ENCODE peak calls at places on chromosomes 3 and 15, in nine cellular contexts. B is neural progenitor cell; G is CD8-positive, alpha-beta T cell; H is prostate gland; R is HCT116; Y is RWPE2; D is tibial nerve; K is PC-9; P is heart left ventricle. V is an unnamed sample.

GRCh38 chr3:16249336-16249735 is 15.4 kb downstream of the DPH3 start:
- DNase-seq in B (peak), G (no peak), H (no peak), R (peak), Y (no peak), D (no peak), K (peak), P (no peak), V (no peak)

GRCh38 chr15:29403778-29404177 is 134.2 kb upstream of the NSMCE3 start:
- DNase-seq in B (peak), G (no peak), H (peak), R (peak), Y (no peak), D (no peak), K (no peak), P (no peak), V (no peak)

GRCh38 chr3:184261270-184262165 is at the start of gene CAMK2N2:
- DNase-seq in B (peak), G (peak), H (peak), R (no peak), Y (peak), D (no peak), K (peak), P (peak), V (peak)

GRCh38 chr3:114437897-114438296 is 144.1 kb downstream of the TIGIT start:
- DNase-seq in B (no peak), G (no peak), H (no peak), R (no peak), Y (no peak), D (no peak), K (no peak), P (no peak), V (no peak)

GRCh38 chr15:22930782-22931484 is 49.2 kb downstream of the CYFIP1 start:
- DNase-seq in B (no peak), G (no peak), H (peak), R (no peak), Y (no peak), D (no peak), K (no peak), P (peak), V (no peak)

GRCh38 chr3:59850352-59850870 is 800.6 kb upstream of the CFAP20DC start:
- DNase-seq in B (no peak), G (no peak), H (no peak), R (no peak), Y (no peak), D (no peak), K (no peak), P (no peak), V (no peak)

GRCh38 chr3:38354588-38355344 is 8.2 kb downstream of the XYLB start:
- DNase-seq in B (no peak), G (no peak), H (no peak), R (no peak), Y (no peak), D (no peak), K (no peak), P (no peak), V (peak)

GRCh38 chr3:48247401-48247807 is 6.5 kb downstream of the ZNF589 start:
- DNase-seq in B (no peak), G (no peak), H (no peak), R (no peak), Y (no peak), D (no peak), K (no peak), P (no peak), V (no peak)

GRCh38 chr3:157125101-157125500 is 34.8 kb downstream of the CCNL1 start:
- DNase-seq in B (no peak), G (no peak), H (no peak), R (no peak), Y (no peak), D (no peak), K (no peak), P (no peak), V (no peak)

GRCh38 chr3:16467368-16467767 is 46.1 kb downstream of the RFTN1 start:
- DNase-seq in B (no peak), G (peak), H (no peak), R (no peak), Y (no peak), D (no peak), K (no peak), P (no peak), V (no peak)

GRCh38 chr15:94286581-94286980 is 55.2 kb downstream of the MCTP2 start:
- DNase-seq in B (no peak), G (no peak), H (no peak), R (no peak), Y (no peak), D (no peak), K (no peak), P (no peak), V (no peak)

GRCh38 chr3:169453256-169454059 is 210.1 kb downstream of the MECOM start:
- DNase-seq in B (no peak), G (no peak), H (no peak), R (no peak), Y (no peak), D (no peak), K (no peak), P (no peak), V (no peak)

DNA sequence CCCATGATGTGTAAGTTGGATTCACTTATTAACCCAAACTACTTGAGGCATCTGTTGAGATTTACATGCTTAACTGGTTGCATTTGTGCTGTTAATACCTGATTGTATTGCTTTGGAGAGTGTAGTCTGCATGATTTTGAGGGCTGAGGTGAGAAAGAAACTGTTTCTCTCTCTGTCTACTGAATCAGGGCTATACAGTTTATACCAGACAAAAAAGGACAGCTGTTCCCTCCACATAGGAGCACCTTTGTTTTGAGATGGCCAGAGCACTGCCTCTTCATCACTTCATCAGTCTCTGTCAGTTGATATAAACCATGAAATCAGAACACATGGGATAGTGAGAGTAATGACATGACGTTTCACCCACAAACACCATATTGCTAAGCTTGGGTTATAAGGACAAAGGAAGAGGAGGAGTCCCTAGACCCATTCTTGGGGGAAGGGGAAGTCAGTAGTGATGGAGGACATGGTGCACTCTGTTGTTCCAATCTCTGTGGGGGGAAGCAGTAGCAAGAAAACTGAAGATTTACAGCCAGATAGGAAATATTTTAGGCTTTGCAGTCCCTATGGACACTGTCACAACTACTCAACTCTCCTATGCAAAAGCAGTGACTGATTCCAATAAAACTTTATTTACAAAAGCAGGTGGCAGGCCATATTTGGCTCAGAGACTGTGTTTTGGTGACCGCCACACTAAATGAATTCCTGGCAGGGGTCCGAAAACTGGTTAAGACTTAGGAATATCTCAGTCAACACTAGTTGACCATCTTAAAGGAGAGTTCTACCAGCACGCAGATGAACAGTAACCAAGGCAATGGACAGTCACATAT is 123.9 kb upstream of the NR2E3 start:
- DNase-seq in B (no peak), G (no peak), H (no peak), R (no peak), Y (no peak), D (no peak), K (no peak), P (no peak), V (no peak)
- H3K27ac ChIP-seq in B (no peak), G (no peak), H (no peak), R (no peak), Y (no peak), D (no peak), K (no peak), P (no peak), V (no peak)

GRCh38 chr3:161915283-161915682 is 418.7 kb downstream of the OTOL1 start:
- DNase-seq in B (no peak), G (no peak), H (no peak), R (no peak), Y (no peak), D (no peak), K (no peak), P (no peak), V (no peak)

GRCh38 chr3:161920196-161920595 is 423.6 kb downstream of the OTOL1 start:
- DNase-seq in B (no peak), G (no peak), H (no peak), R (no peak), Y (no peak), D (no peak), K (no peak), P (no peak), V (no peak)

GRCh38 chr3:161913786-161914389 is 417.3 kb downstream of the OTOL1 start:
- DNase-seq in B (no peak), G (no peak), H (no peak), R (no peak), Y (no peak), D (no peak), K (no peak), P (no peak), V (no peak)

DNA sequence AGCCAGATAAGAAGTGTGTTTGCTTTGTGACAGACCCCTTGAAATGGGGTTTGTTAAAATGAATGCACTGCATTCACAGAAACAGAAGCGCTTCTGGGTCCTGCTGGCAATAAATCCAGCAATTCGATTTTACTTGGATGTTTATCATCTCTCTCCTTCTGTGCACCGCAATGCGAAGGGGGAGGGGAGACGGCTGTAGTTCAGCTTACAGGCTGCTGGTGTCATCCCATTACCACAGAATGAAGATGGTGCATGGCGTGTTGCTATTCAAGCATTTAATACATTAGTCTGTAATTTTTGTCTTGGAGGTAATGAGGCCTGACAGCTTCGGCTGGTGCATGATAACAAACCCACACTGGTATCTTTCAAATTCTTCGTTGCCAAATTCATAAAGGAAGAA is 418.1 kb downstream of the OTOL1 start:
- DNase-seq in B (peak), G (no peak), H (no peak), R (no peak), Y (no peak), D (peak), K (no peak), P (no peak), V (peak)
- TF ChIP-seq CTCF in B (peak), G (no peak), H (no peak), R (no peak), Y (peak), D (peak), K (no peak), P (peak), V (peak)

GRCh38 chr3:101829066-101829830 is 20.1 kb upstream of the NFKBIZ start:
- DNase-seq in B (peak), G (peak), H (no peak), R (no peak), Y (no peak), D (peak), K (no peak), P (peak), V (no peak)

GRCh38 chr3:101828289-101828688 is 21.0 kb upstream of the NFKBIZ start:
- DNase-seq in B (no peak), G (no peak), H (no peak), R (no peak), Y (no peak), D (no peak), K (no peak), P (no peak), V (no peak)

GRCh38 chr3:101833446-101833974 is 15.8 kb upstream of the NFKBIZ start:
- DNase-seq in B (no peak), G (no peak), H (no peak), R (no peak), Y (no peak), D (no peak), K (no peak), P (no peak), V (no peak)

GRCh38 chr3:101827211-101828174 is 21.8 kb upstream of the NFKBIZ start:
- DNase-seq in B (peak), G (peak), H (peak), R (peak), Y (peak), D (peak), K (peak), P (peak), V (peak)

DNA sequence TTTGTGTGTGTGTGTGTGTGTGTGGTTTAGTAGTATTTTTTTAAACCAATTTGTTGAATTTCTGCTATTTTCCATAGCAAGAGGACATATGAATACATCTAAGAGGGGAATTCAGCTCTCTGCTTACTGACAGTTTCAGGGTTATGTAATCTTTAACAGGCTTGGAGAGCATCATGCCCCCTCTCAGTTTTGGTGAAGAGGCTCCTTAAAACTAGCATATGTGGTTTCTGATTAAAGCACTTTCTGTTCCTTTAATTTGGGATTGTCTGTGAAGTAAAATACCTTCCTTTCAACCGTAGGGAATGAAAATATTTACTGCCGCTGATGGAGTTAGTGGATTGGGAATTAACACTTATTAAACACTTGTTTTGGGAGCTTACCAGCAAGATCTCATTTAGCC is 19.4 kb upstream of the NFKBIZ start:
- DNase-seq in B (no peak), G (no peak), H (no peak), R (no peak), Y (no peak), D (no peak), K (no peak), P (no peak), V (no peak)
- H3K4me3 ChIP-seq in B (no peak), G (no peak), H (no peak), R (no peak), Y (no peak), D (no peak), K (no peak), P (no peak), V (no peak)

DNA sequence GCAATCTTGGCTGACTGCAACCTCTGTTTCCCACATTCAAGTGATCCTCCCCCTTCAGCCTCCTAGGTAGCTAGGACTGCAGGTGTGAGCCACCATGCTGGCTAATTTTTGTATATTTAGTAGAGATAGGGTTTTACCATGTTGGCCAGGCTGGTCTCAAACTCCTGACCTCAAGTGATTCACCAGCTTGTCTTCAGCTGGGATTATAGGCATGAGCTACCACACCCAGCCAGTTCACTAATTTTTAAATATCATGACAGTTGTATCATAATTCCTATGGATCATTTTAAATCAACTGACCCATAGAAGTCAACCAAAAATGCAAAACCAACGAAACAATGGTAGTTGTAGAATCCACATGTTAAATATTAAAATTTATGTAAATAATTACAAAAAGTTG is 35.1 kb downstream of the RAF1 start:
- DNase-seq in B (no peak), G (no peak), H (no peak), R (no peak), Y (no peak), D (no peak), K (no peak), P (no peak), V (no peak)
- H3K27ac ChIP-seq in B (no peak), G (no peak), H (no peak), R (no peak), Y (no peak), D (no peak), K (no peak), P (peak), V (no peak)

GRCh38 chr3:69948246-69948862 is 51.2 kb upstream of the SAMMSON start:
- DNase-seq in B (peak), G (no peak), H (no peak), R (peak), Y (no peak), D (no peak), K (peak), P (no peak), V (no peak)
- TF ChIP-seq CTCF in B (peak), G (peak), H (peak), R (peak), Y (peak), D (peak), K (peak), P (peak), V (peak)

GRCh38 chr15:37823601-37824275 is 110.7 kb upstream of the TMCO5A start:
- DNase-seq in B (no peak), G (no peak), H (no peak), R (no peak), Y (no peak), D (no peak), K (no peak), P (no peak), V (no peak)
- H3K4me3 ChIP-seq in B (no peak), G (no peak), H (no peak), R (no peak), Y (no peak), D (no peak), K (no peak), P (no peak), V (no peak)

DNA sequence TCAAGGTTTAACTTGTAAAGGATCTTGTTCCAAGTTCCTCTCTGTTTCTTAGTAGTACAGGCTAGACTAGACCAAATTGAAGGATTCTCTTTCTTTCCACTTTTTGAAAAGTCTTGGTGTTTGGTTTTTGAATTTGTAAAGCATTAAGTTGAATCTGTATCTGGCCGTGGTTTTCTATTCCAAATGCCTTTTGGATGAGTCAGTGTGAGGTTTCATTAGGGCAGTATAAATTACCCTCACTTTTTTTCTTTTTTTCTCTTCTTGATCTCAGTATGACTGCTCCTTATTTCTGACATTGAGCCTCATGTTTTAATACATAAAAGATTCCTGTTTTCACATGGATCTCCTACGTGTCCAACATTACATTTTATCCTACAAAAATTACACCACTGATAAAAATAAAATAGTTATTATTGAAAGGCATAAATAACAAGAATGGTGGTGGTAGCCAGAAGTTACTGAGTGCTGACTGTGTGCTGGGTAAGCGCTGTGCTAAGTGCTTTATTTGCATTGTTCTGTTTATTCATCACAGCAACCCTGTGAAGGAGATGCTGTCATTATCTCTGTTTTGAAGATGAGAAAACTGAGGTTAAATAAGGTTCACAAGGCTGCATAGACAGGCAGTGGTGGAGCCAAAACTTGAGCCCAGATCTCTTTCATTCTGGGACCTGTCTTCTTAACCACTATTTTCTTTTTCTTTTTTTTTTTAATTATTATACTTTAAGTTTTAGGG is 48.3 kb downstream of the MITF start:
- DNase-seq in B (no peak), G (no peak), H (no peak), R (no peak), Y (no peak), D (no peak), K (no peak), P (no peak), V (no peak)
- H3K27ac ChIP-seq in B (no peak), G (no peak), H (no peak), R (no peak), Y (peak), D (peak), K (peak), P (peak), V (no peak)

DNA sequence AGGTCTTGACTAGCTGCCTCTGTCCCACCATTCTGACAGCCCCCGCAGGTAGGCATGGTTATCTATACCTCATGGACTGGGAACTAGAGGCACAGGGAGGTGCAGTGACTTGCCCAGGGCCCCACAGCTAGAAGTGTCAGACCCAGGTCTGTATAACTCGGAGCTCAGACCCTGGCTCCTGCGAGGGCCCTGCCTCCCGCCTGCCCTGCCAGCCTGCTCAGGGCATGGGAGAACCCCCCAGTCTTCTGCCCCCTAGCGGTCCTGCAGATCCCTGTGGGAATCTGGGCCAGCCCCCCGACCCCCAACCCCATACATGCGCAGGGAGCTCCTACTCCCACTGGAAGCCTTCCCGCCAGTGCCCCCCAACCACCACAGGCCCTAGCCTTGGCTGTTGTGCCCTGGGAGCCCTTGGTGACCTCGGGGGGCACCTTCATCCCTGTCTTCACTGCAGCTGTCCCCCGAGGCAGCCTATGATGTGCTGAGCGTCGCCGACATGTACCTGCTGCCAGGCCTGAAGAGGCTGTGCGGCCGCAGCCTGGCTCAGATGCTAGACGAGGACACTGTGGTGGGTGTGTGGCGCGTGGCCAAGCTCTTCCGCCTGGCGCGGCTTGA is 6.9 kb downstream of the ABTB1 start:
- DNase-seq in B (peak), G (no peak), H (no peak), R (no peak), Y (no peak), D (peak), K (no peak), P (peak), V (peak)
- TF ChIP-seq CTCF in B (peak), G (no peak), H (no peak), R (no peak), Y (no peak), D (no peak), K (no peak), P (no peak), V (no peak)

DNA sequence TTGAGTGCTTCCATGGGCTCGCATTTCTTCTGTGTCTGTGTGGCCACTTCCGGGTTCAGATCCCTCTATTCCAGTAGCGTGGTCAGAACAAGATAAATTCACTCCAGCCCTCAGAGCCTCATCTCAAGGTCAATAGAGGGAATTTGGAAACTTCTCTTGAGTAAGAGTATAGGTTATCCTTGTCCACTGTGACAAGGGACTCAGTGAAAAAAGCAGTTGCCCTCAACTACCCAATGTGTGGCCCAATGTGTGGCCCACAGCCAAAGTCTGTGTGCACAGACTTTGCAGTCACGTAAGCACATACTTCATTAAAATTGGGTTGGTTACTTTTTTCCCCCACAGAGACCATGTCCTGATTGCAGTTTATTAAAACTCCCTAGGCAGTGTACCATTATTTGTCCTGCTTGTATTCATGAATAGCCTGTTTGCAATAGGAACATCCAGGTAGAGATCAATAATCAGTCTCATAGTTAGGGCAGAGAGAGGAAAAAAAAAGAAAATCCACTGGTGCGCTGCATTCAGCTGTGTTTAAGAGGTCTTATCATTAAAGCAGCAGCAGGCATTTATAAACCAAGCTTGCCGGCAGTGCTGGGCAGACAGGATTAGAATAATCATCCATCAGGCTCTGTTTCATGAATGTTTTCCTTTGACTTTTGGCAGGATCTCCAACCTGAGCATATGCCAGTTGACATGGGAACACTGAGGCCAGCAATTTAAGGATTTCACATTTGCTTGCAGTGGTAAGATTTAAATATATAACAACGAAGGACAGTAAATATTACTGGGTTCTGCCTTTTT is 305.4 kb upstream of the SEMA6D start:
- DNase-seq in B (no peak), G (no peak), H (peak), R (no peak), Y (no peak), D (no peak), K (no peak), P (no peak), V (no peak)
- H3K4me3 ChIP-seq in B (no peak), G (no peak), H (no peak), R (no peak), Y (no peak), D (no peak), K (no peak), P (no peak), V (no peak)